ENCODE peak calls at places on chromosomes 12 and 14, in four cellular contexts. E is K562, C is GM12878, N is HepG2. X is an unnamed sample.

GRCh38 chr12:63845726-63846125 is 1.2 kb downstream of the SRGAP1 start:
- DNase-seq in E (no peak), C (no peak), N (peak), X (no peak)

GRCh38 chr14:51251486-51251885 is 11.4 kb downstream of the TMX1 start:
- DNase-seq in E (no peak), C (no peak), N (no peak), X (no peak)

GRCh38 chr14:79193689-79194477 is 1017.4 kb downstream of the DIO2 start:
- DNase-seq in E (no peak), C (no peak), N (no peak), X (no peak)

GRCh38 chr12:109988274-109988673 is 7.9 kb downstream of the GIT2 start:
- DNase-seq in E (no peak), C (no peak), N (no peak), X (no peak)

GRCh38 chr12:40953076-40953475 is 235.0 kb upstream of the PDZRN4 start:
- DNase-seq in E (no peak), C (no peak), N (no peak), X (no peak)

GRCh38 chr12:67543371-67543770 is 105.2 kb upstream of the DYRK2 start:
- DNase-seq in E (no peak), C (no peak), N (no peak), X (no peak)

GRCh38 chr12:105775351-105775750 is 363.4 kb downstream of the NUAK1 start:
- DNase-seq in E (no peak), C (no peak), N (no peak), X (no peak)

GRCh38 chr14:102431751-102432150 is 69.0 kb downstream of the TECPR2 start:
- DNase-seq in E (no peak), C (no peak), N (no peak), X (no peak)

GRCh38 chr12:16946691-16947090 is 340.7 kb upstream of the LMO3 start:
- DNase-seq in E (no peak), C (no peak), N (no peak), X (no peak)

GRCh38 chr12:95200128-95200973 is 16.9 kb downstream of the FGD6 start:
- DNase-seq in E (no peak), C (no peak), N (no peak), X (no peak)
- TF ChIP-seq BHLHE40 in E (no peak), C (no peak), N (no peak), X (no peak)

GRCh38 chr12:108826115-108826806 is 31.1 kb downstream of the SSH1 start:
- DNase-seq in E (peak), C (no peak), N (no peak), X (no peak)

GRCh38 chr12:108825205-108825950 is 32.0 kb downstream of the SSH1 start:
- DNase-seq in E (no peak), C (peak), N (no peak), X (no peak)

GRCh38 chr12:108822458-108823205 is 34.8 kb downstream of the SSH1 start:
- DNase-seq in E (no peak), C (no peak), N (no peak), X (peak)

GRCh38 chr12:108821407-108822397 is 35.7 kb downstream of the SSH1 start:
- DNase-seq in E (peak), C (no peak), N (no peak), X (no peak)

GRCh38 chr12:108823804-108824203 is 33.6 kb downstream of the SSH1 start:
- DNase-seq in E (no peak), C (no peak), N (no peak), X (peak)
- TF ChIP-seq FOXM1 in E (no peak), C (no peak), N (no peak), X (no peak)

GRCh38 chr12:22797686-22798085 is 172.7 kb downstream of the ETNK1 start:
- DNase-seq in E (no peak), C (no peak), N (no peak), X (no peak)
- TF ChIP-seq BHLHE40 in E (no peak), C (no peak), N (no peak), X (no peak)

GRCh38 chr12:52344111-52344510 is 22.9 kb upstream of the KRT83 start:
- DNase-seq in E (no peak), C (no peak), N (no peak), X (no peak)
- TF ChIP-seq FOXM1 in E (no peak), C (no peak), N (no peak), X (no peak)

DNA sequence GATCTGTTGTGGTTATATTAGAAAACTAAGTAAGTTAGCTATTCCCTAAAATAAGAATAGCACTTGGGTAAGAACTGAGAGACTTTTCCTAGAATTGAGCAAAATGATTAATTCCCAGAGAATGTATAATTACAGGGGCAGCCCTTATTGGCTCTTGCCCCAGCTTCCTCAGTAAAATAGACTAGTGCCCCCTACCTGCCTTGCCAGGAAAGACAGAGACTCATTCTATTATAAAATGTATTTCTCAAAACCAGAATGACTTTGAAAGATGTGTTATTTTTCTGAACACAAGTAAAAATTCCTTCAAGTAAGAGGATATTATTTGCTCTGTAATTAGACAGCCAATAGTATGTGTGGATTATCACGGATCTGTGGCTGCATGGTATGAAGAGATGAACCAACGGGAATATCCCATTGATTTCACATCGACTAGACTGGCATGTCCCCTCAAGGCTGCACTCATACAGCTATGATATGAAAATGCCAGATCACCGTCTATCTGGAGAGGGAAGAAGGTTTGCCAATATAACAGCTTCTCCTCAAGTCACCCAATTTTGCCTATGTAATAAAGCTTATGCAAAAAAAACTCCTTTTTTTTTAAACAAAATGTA is 7.4 kb upstream of the GLRX5 start:
- DNase-seq in E (no peak), C (no peak), N (peak), X (no peak)
- TF ChIP-seq BHLHE40 in E (no peak), C (no peak), N (no peak), X (no peak)

DNA sequence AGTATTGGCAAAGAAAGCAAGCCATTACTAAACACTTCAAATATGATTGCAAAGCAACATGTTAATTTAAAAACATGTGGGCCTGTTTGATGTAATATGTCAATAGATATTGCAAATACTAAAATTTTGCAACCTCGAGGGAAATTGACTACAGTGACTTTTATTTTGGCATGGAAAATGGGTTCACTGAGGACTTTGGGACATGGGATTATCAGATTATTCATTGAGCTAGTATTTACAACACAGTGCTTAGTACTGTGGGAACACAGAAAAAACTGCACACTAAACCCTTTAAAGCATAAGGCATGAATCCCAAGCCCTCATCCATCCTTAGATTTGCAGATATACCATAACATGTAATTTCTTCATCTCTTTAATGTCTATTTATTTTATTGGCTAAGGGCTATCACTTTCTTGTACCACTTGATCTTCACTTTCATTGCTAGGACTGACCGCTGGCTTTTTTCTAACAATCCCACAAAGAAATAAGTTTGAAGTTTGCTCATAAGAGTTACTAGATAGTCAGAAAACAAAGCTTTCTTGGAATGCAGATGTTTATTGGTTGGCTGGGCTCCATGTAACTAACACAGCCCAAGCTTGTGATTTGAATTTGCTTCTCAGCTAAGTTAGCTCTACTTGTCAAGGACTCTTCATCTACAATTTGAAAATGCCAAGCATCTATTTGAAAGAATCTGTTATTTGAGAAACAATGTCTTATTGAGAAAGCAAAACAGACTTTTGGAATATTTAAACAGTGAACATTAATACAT is 48.7 kb downstream of the PPFIBP1 start:
- DNase-seq in E (no peak), C (no peak), N (no peak), X (no peak)
- TF ChIP-seq FOXM1 in E (no peak), C (no peak), N (no peak), X (no peak)

DNA sequence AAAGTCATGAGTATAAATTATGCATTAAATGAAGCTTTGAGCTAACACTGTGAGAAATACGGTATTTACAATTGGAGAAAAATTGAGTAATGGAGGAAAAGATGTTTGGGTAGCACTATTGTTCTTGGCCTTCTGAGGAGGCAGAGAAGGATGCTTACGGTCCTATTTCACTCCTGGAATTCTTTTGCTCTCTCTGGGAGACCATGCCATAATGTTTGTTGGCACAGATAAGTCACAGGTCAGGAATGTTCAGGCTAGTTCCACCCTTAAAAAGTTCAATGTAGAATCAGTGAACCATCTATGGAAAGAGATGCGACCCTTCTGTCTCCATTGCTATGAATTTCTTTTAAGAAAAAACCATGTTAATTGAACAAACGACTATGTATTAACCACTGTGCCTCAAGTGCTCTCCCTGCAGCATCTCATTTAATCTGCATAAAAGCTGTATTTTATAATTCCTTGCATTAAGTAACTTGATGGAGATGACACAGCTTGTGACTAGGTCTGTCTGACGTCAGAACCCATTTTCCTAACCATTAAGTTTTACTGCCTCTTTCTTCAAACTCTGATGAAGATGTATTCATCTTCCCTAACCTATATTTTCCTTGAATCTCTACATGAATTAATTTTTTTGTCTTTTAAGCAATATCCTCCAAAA is 9.5 kb downstream of the BATF start:
- DNase-seq in E (no peak), C (no peak), N (no peak), X (no peak)
- TF ChIP-seq BHLHE40 in E (no peak), C (no peak), N (no peak), X (no peak)

GRCh38 chr14:74825008-74825407 is 50.9 kb downstream of the PROX2 start:
- DNase-seq in E (no peak), C (no peak), N (no peak), X (no peak)
- TF ChIP-seq FOXM1 in E (no peak), C (no peak), N (no peak), X (no peak)

GRCh38 chr12:93578221-93578620 is 5.7 kb downstream of the SOCS2 start:
- DNase-seq in E (no peak), C (no peak), N (no peak), X (no peak)

GRCh38 chr12:93580682-93581081 is 8.2 kb downstream of the SOCS2 start:
- DNase-seq in E (no peak), C (no peak), N (no peak), X (no peak)

GRCh38 chr12:93581370-93581769 is 8.9 kb downstream of the SOCS2 start:
- DNase-seq in E (no peak), C (no peak), N (no peak), X (no peak)

GRCh38 chr12:93573552-93574223 is 1.2 kb downstream of the SOCS2 start:
- DNase-seq in E (no peak), C (no peak), N (no peak), X (no peak)

DNA sequence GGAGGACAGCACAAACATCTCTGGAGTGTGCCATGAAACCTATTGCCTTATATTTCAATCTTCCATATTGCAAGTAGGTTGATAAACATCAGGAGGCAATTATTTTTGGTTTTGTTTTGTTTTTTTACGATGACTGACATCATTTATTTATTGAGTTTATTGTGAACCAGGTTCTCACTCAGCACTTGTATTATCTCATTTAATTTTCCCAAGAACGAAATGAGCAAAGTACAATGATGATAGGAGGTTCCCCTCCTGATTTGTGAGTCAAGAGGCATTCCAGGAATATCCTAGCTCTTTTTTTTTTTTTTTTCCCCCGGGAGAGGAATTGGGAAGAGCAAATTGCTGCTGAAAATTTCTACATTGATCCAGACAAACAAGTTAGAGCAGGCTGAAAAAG is 4.7 kb downstream of the SOCS2 start:
- DNase-seq in E (no peak), C (no peak), N (no peak), X (no peak)
- TF ChIP-seq BHLHE40 in E (no peak), C (no peak), N (no peak), X (no peak)

GRCh38 chr14:73465833-73466532 is 7.6 kb upstream of the NUMB start:
- DNase-seq in E (no peak), C (no peak), N (peak), X (no peak)

GRCh38 chr14:73467800-73468199 is 9.5 kb upstream of the NUMB start:
- DNase-seq in E (no peak), C (no peak), N (no peak), X (no peak)

GRCh38 chr14:73471582-73472181 is 13.3 kb upstream of the NUMB start:
- DNase-seq in E (no peak), C (no peak), N (no peak), X (no peak)

GRCh38 chr14:73467377-73467776 is 9.0 kb upstream of the NUMB start:
- DNase-seq in E (peak), C (no peak), N (no peak), X (no peak)

GRCh38 chr14:73468808-73469386 is 10.6 kb upstream of the NUMB start:
- DNase-seq in E (no peak), C (no peak), N (no peak), X (no peak)
- TF ChIP-seq FOXM1 in E (no peak), C (no peak), N (no peak), X (no peak)

X was measured in HEK293T.